ENCODE peak calls at places on chromosomes 11 and 22, in nine cellular contexts. W is astrocyte of the spinal cord, D is AG10803, A is right lobe of liver, I is RWPE1, L is stomach, X is nephron progenitor cell, F is sigmoid colon, E is cardiac fibroblast. S is an unnamed sample.

GRCh38 chr11:14237333-14237988 is 121.5 kb downstream of the RRAS2 start:
- DNase-seq in L (no peak), E (no peak), X (no peak), D (no peak), W (no peak), I (no peak), F (no peak), A (no peak), S (no peak)

GRCh38 chr11:46553746-46554204 is 40.0 kb downstream of the AMBRA1 start:
- DNase-seq in D (no peak), W (no peak), F (no peak), E (no peak), I (peak), A (no peak), L (no peak), X (no peak), S (no peak)

GRCh38 chr22:19132693-19133400 is 1.7 kb downstream of the TSSK2 start:
- DNase-seq in E (no peak), A (no peak), W (no peak), X (no peak), F (no peak), I (no peak), D (no peak), L (no peak), S (no peak)

GRCh38 chr11:118412921-118413320 is 11.5 kb downstream of the ATP5MG start:
- DNase-seq in F (no peak), A (no peak), X (no peak), L (no peak), W (no peak), D (no peak), E (no peak), I (no peak), S (no peak)

GRCh38 chr11:69640260-69640994 is 529 bp upstream of the CCND1 start:
- DNase-seq in X (no peak), D (no peak), F (peak), L (peak), E (peak), I (no peak), W (no peak), A (peak), S (peak)

GRCh38 chr22:30943368-30943767 is 25.2 kb downstream of the MORC2 start:
- DNase-seq in E (no peak), L (no peak), F (no peak), A (peak), X (no peak), I (no peak), D (no peak), W (no peak), S (peak)

GRCh38 chr22:49039625-49040024 is 788.0 kb downstream of the BRD1 start:
- DNase-seq in W (no peak), A (no peak), X (no peak), D (no peak), I (no peak), E (no peak), F (peak), L (no peak), S (no peak)

GRCh38 chr11:95698939-95699562 is 90.5 kb downstream of the FAM76B start:
- DNase-seq in F (no peak), A (no peak), D (peak), I (no peak), E (peak), W (no peak), L (no peak), X (no peak), S (no peak)

GRCh38 chr11:70678931-70679900 is 280.9 kb downstream of the CTTN start:
- DNase-seq in D (no peak), E (no peak), L (no peak), A (no peak), F (no peak), I (no peak), W (no peak), X (no peak), S (no peak)

GRCh38 chr11:132058211-132058772 is 687.9 kb downstream of the NTM start:
- DNase-seq in I (no peak), D (peak), E (peak), A (no peak), F (no peak), X (no peak), W (peak), L (no peak), S (no peak)

GRCh38 chr11:25860677-25861445 is 471.1 kb upstream of the ANO3 start:
- DNase-seq in F (no peak), E (peak), I (no peak), X (no peak), L (no peak), D (no peak), A (no peak), W (peak), S (no peak)

GRCh38 chr11:6298605-6299004 is 21.7 kb downstream of the CAVIN3 start:
- DNase-seq in I (peak), E (peak), L (peak), F (no peak), D (peak), A (peak), X (peak), W (no peak), S (peak)

GRCh38 chr11:31636983-31637382 is 127.4 kb downstream of the ELP4 start:
- DNase-seq in W (no peak), L (no peak), A (no peak), I (no peak), X (no peak), D (no peak), F (no peak), E (no peak), S (no peak)

GRCh38 chr11:133078591-133079179 is 453.6 kb downstream of the OPCML start:
- DNase-seq in L (peak), E (peak), F (no peak), D (peak), I (peak), X (peak), A (no peak), W (peak), S (peak)

GRCh38 chr11:69365567-69365966 is 71.6 kb downstream of the MYEOV start:
- DNase-seq in D (no peak), A (no peak), F (no peak), W (no peak), E (no peak), X (no peak), I (no peak), L (no peak), S (no peak)

GRCh38 chr22:26618487-26618886 is 660 bp upstream of the CRYBB1 start:
- DNase-seq in F (no peak), I (no peak), X (no peak), W (no peak), L (no peak), D (no peak), A (no peak), E (no peak), S (no peak)

GRCh38 chr11:27039873-27040272 is 742 bp upstream of the BBOX1 start:
- DNase-seq in L (no peak), D (no peak), F (no peak), W (no peak), A (no peak), E (no peak), I (peak), X (no peak), S (no peak)

GRCh38 chr11:131246156-131246555 is 124.3 kb upstream of the NTM start:
- DNase-seq in E (no peak), D (no peak), W (no peak), A (no peak), I (no peak), X (no peak), F (no peak), L (no peak), S (no peak)

GRCh38 chr11:112343368-112344039 is 82.8 kb upstream of the PLET1 start:
- DNase-seq in X (no peak), E (peak), D (no peak), L (no peak), A (no peak), W (peak), F (no peak), I (no peak), S (no peak)

GRCh38 chr11:112346586-112346985 is 85.9 kb upstream of the PLET1 start:
- DNase-seq in L (no peak), D (no peak), F (no peak), W (no peak), I (no peak), E (no peak), X (no peak), A (no peak), S (no peak)

GRCh38 chr11:112345166-112345565 is 84.5 kb upstream of the PLET1 start:
- DNase-seq in F (no peak), W (no peak), I (no peak), A (no peak), E (no peak), X (no peak), L (no peak), D (no peak), S (no peak)

GRCh38 chr11:112344040-112344413 is 83.4 kb upstream of the PLET1 start:
- DNase-seq in L (no peak), D (no peak), E (no peak), I (no peak), W (no peak), F (no peak), A (no peak), X (no peak), S (no peak)

GRCh38 chr11:112345708-112346107 is 85.0 kb upstream of the PLET1 start:
- DNase-seq in F (no peak), I (no peak), X (no peak), L (no peak), W (no peak), A (no peak), E (no peak), D (no peak), S (no peak)
- TF ChIP-seq CTCF in F (no peak), I (no peak), X (peak), L (no peak), W (no peak), A (no peak), E (no peak), D (no peak), S (no peak)

DNA sequence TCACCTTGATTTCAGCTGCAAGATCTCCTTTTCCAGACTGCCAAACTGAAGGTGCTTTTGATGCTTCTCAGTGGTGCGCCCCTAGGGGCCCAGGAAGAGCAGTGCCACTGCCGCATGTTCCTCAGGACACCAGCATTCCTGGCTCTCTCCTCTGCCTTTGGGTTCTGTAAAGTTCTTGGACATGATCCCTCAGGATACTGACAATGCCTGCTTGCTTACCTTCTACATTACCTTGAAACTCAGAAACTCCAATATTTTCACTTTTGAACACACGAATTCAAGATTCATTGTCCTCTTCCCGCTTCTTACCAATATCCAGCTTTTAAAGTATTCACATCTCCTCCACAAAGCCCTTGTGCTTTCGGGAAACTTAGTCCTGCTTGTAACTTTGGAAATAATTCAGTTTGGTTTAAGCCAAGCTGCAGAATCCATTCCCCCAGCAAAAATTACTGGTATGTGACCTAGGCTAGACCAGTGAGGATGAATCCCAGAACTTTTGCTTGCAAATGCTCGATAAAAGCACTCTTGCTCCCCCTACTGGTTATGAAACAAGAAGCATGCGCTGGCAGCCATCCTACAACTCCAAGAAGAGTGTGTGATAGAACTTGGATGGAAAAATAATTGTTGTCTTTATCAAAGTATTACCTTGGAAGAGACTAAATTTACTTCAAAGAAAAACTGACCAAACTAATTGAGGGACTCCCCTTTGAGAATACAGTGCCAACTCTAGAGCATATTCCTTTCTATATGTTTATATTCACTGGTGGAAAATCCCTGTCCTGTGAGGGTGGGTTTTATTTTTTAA is 16.5 kb upstream of the OR5B21 start:
- DNase-seq in L (peak), D (peak), F (peak), I (peak), A (no peak), E (peak), X (peak), W (peak), S (peak)
- TF ChIP-seq CTCF in L (peak), D (peak), F (peak), I (peak), A (peak), E (peak), X (peak), W (peak), S (peak)

DNA sequence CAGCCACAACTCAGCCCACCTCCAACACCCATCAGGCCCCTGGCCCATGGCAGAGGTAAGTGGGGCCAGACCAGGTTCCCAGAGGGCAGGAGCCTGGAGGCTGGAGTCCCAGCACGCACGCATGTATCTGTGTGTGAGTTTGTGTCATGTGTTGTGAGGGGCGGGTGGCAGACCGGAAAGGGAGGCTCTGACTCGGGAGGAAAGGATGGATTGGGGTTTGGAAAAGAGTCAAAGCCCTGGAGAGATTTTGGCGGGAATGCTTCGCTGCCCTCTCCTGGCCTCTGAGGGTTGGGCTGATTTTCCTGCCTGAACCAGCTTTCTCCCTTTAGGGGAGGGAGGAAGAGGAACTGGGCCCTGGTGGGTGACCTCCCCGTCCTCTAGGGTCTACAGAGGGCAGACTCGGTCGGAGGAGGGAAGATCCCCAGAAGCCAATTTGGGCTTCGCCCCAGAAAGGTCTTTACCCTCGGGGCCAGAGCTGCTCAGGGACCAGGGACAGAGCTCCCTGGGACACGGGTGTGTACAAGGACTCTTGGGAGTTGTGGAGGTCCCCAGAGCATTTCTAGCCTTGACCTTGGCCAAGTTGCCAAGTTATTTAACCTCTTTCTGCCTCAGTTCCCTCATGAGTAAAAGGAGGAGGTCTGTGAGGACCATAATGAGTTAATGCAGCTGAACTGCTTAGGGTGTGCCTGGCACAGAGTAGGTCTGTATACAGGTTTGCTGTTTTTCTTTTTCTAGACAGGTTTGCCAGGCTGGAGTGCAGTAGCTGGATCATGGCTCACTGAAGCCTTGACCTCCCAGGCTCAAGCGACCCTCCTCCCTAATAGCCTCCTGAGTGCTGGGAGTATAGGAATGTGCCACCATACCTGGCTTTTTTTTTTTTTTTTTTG is 6.9 kb downstream of the C11orf68 start:
- DNase-seq in D (peak), F (peak), L (no peak), A (no peak), E (peak), X (peak), W (peak), I (peak), S (no peak)
- TF ChIP-seq CTCF in D (peak), F (no peak), L (no peak), A (peak), E (peak), X (no peak), W (peak), I (peak), S (no peak)

DNA sequence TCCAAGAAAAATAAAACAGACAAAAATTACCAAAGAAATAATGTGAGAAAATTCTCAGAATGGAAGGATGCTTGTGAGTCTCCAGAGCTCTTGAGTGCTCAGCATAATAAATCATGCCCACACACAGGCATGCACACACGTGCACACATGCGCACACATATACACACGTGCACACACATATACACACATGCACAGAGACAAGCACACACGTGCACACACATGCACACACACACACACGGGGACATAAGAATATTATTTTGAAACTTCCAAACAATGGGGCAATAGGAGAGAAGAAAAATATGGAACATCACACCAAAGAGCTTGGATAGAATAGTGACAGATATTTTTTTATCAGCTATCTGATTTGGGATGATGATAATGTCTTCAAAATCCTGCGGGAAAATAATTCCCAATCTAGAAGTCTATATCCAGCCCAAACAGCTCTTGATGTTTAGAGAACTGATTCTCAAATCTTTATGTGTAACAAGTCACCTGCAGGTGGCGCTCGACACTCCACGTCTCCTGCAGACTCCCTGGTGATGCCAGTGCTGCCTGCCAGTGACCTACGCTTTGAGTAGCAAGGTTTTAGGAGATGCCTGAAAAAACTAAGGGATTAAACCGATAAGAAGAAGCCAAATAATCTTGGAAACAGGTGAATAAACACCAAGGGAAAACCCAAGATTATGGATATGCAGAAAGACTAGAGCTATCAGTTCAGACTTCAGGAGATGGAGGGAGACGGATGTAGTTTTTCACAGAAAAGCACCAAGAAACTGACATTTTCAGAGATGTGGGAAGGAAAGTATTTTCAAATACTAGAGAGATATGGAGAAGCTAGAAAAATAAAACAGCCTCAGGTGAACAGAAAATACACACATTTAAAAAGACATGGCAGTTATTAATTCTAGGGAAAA is 743.6 kb downstream of the ETS1 start:
- DNase-seq in I (peak), A (peak), L (peak), W (peak), X (peak), F (peak), D (peak), E (peak), S (peak)
- TF ChIP-seq CTCF in I (peak), A (peak), L (peak), W (peak), X (peak), F (no peak), D (peak), E (peak), S (peak)

GRCh38 chr11:43927070-43927469 is 15.4 kb upstream of the C11orf96 start:
- DNase-seq in I (no peak), X (no peak), E (peak), F (no peak), A (no peak), W (no peak), D (no peak), L (no peak), S (no peak)
- TF ChIP-seq CTCF in I (no peak), X (no peak), E (no peak), F (no peak), A (no peak), W (no peak), D (no peak), L (no peak), S (no peak)

DNA sequence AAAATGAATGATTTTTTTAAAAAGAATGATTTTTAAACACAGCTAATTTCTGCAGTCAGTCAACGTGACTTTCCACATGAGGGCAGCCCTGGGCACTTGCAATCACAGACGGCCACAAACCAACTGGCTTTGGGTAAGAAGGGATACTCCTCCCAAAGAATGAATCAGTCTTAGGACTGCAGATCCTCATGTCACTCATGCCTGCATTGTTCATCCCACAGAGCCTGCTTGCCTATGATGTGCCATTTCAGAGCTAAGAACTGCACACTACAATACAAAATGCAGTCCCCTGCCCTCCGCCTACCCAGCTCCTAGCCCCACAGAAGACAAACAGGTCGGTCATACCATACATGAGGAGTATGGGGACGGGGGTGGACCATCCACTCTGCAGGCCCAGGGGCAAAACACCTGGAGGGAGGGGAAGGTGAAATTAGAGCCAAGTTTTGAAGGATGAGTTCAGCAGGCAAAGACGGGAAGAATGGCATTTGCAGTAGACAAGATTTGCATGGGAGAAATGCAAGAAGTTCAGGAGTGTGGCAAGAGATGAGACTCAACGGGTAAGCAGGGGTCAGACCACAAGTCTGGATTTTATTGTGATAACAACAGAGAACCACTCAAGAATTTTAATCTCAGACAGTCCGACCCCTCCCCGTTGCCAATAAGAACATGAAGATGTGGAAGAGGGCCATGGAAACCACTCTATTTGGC is 24.7 kb downstream of the PACSIN2 start:
- DNase-seq in I (peak), E (peak), A (no peak), L (no peak), D (peak), W (peak), X (no peak), F (peak), S (no peak)
- TF ChIP-seq CTCF in I (peak), E (peak), A (peak), L (no peak), D (peak), W (peak), X (no peak), F (no peak), S (no peak)

DNA sequence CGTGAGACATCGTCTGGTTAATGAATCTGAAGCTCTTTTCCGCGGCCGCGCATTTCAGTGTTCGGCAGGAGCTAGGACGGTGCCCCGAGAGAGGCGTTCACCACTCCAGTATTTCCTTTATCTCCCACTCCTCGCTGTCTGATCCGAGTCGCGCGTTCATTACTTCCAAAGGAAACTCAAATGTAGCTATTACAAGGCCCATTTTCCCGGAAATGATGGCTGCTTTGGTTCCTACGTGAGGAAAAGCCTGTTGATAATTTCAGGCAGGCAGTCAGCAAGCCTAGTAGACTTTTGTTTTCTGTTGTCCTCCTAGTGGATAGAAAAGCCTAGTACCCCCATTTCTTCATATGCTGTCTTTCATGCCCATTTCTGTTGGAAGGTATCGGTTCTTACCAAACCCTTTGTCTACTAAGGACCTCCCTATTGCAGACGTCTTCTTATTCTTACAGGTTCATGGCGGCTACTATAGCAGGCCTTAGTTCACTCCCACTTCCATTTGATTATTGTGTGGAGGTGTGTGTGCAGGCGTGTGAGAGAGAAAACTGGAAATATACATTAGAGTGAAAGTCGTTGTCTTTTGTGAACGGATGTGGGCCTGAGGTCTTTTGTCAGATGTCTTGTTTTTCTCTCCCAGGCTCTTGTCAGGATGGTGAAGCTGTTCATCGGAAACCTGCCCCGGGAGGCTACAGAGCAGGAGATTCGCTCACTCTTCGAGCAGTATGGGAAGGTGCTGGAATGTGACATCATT is 737 bp downstream of the RBM4 start:
- DNase-seq in A (no peak), D (peak), E (peak), I (no peak), L (no peak), W (peak), F (peak), X (no peak), S (peak)
- TF ChIP-seq CTCF in A (no peak), D (peak), E (no peak), I (no peak), L (no peak), W (peak), F (no peak), X (no peak), S (peak)

S was measured in activated CD8-positive, alpha-beta T cell treated with anti-CD3 and anti-CD28 coated beads for 36 hours.